ENCODE peak calls at places on chromosomes 7 and 10, in five cellular contexts. P is left lung, I is GM04503, T is amniotic stem cell, G is NAMALWA. U is an unnamed sample.

GRCh38 chr10:64059884-64060283 is 538.7 kb downstream of the REEP3 start:
- DNase-seq in T (no peak), I (no peak), G (no peak), P (no peak), U (no peak)

GRCh38 chr10:72660220-72660619 is 31.7 kb upstream of the MCU start:
- DNase-seq in G (no peak), I (no peak), P (no peak), T (no peak), U (no peak)

GRCh38 chr7:128041203-128041602 is 10.0 kb upstream of the LRRC4 start:
- DNase-seq in I (no peak), T (no peak), G (no peak), P (no peak), U (no peak)

GRCh38 chr10:35674843-35675242 is 32.7 kb upstream of the FZD8 start:
- DNase-seq in P (no peak), T (no peak), I (no peak), G (no peak), U (no peak)

GRCh38 chr7:94665426-94665825 is 9.5 kb upstream of the SGCE start:
- DNase-seq in I (no peak), G (no peak), P (no peak), T (no peak), U (no peak)

GRCh38 chr10:26215923-26216576 is 524 bp upstream of the GAD2 start:
- DNase-seq in P (no peak), T (no peak), I (no peak), G (no peak), U (no peak)

GRCh38 chr10:3787816-3788215 is 2.8 kb upstream of the KLF6 start:
- DNase-seq in P (no peak), G (no peak), T (no peak), I (no peak), U (no peak)

GRCh38 chr10:9786101-9786500 is 1231.6 kb upstream of the CELF2 start:
- DNase-seq in T (no peak), P (no peak), I (no peak), G (no peak), U (peak)

GRCh38 chr7:139355320-139355719 is 4.4 kb upstream of the LUC7L2 start:
- DNase-seq in I (no peak), T (no peak), G (no peak), P (no peak), U (peak)

GRCh38 chr10:5582736-5583135 is 58.0 kb downstream of the CALML3 start:
- DNase-seq in I (no peak), P (no peak), T (no peak), G (no peak), U (no peak)

GRCh38 chr10:61981460-61981859 is 80.0 kb downstream of the ARID5B start:
- DNase-seq in P (no peak), G (no peak), T (no peak), I (no peak), U (no peak)